ENCODE peak calls at places on chromosomes 3 and 15, in four cellular contexts. R, J, X and L are unnamed samples.
A peak's percentile ranks its signal among the peaks of the same experiment; 100 is the strongest.

GRCh38 chr15:22952826-22953579 is 27.2 kb downstream of the CYFIP1 start:
- DNase-seq in R (no peak), J (no peak), X (peak; percentile 59), L (no peak)

GRCh38 chr3:42746455-42747450 is 26.3 kb downstream of the CCDC13 start:
- DNase-seq in R (no peak), J (peak; percentile 57), X (no peak), L (no peak)

GRCh38 chr15:71629761-71630499 is 180.4 kb upstream of the NR2E3 start:
- DNase-seq in R (no peak), J (no peak), X (no peak), L (no peak)

GRCh38 chr3:183094711-183095110 is 4.6 kb downstream of the MCCC1 start:
- DNase-seq in R (no peak), J (peak; percentile 85), X (no peak), L (no peak)

GRCh38 chr3:194741916-194742315 is 56.2 kb downstream of the FAM43A start:
- DNase-seq in R (no peak), J (no peak), X (no peak), L (no peak)

GRCh38 chr3:39383913-39384664 is 919 bp downstream of the SLC25A38 start:
- DNase-seq in R (no peak), J (peak; percentile 98), X (peak; percentile 99), L (peak; percentile 98)

GRCh38 chr15:40468850-40469249 is 1.9 kb upstream of the CHST14 start:
- DNase-seq in R (no peak), J (no peak), X (no peak), L (no peak)

GRCh38 chr3:156218353-156218744 is 98.0 kb downstream of the KCNAB1 start:
- DNase-seq in R (no peak), J (no peak), X (no peak), L (no peak)

GRCh38 chr3:194395201-194395600 is 3.9 kb downstream of the GP5 start:
- DNase-seq in R (no peak), J (no peak), X (no peak), L (peak; percentile 49)

GRCh38 chr15:34927726-34928125 is 41.8 kb downstream of the AQR start:
- DNase-seq in R (no peak), J (no peak), X (no peak), L (no peak)

GRCh38 chr3:144564011-144564410 is 592.4 kb downstream of the DIPK2A start:
- DNase-seq in R (no peak), J (no peak), X (no peak), L (no peak)

GRCh38 chr15:95457520-95457919 is 873.0 kb upstream of the NR2F2 start:
- DNase-seq in R (no peak), J (no peak), X (no peak), L (no peak)

GRCh38 chr15:41153733-41154132 is 37.7 kb upstream of the INO80 start:
- DNase-seq in R (no peak), J (no peak), X (no peak), L (no peak)

GRCh38 chr3:134066539-134067310 is 37.0 kb upstream of the SLCO2A1 start:
- DNase-seq in R (no peak), J (peak; percentile 19), X (no peak), L (peak; percentile 16)

GRCh38 chr3:61875073-61875472 is 313.7 kb downstream of the PTPRG start:
- DNase-seq in R (no peak), J (no peak), X (no peak), L (no peak)

GRCh38 chr15:52428297-52428696 is 100.4 kb downstream of the MYO5A start:
- DNase-seq in R (no peak), J (no peak), X (no peak), L (no peak)

GRCh38 chr3:180329187-180329586 is 272.8 kb upstream of the TTC14 start:
- DNase-seq in R (no peak), J (no peak), X (no peak), L (no peak)

GRCh38 chr3:194809382-194809781 is 123.7 kb downstream of the FAM43A start:
- DNase-seq in R (no peak), J (no peak), X (no peak), L (no peak)

GRCh38 chr15:77497942-77498361 is 77.3 kb downstream of the HMG20A start:
- DNase-seq in R (no peak), J (peak; percentile 16), X (no peak), L (no peak)

GRCh38 chr3:119294402-119294888 is 262 bp downstream of the ARHGAP31 start:
- DNase-seq in R (no peak), J (peak; percentile 58), X (no peak), L (peak; percentile 64)

GRCh38 chr3:126983653-126984390 is 907 bp downstream of the PLXNA1 start:
- DNase-seq in R (no peak), J (peak; percentile 39), X (peak; percentile 77), L (no peak)

GRCh38 chr15:36479200-36479896 is 100.1 kb upstream of the CDIN1 start:
- DNase-seq in R (no peak), J (no peak), X (no peak), L (no peak)

GRCh38 chr15:84669726-84670125 is 11.7 kb upstream of the NMB start:
- DNase-seq in R (no peak), J (no peak), X (no peak), L (no peak)

GRCh38 chr3:12579919-12580318 is 23.0 kb downstream of the MKRN2 start:
- DNase-seq in R (no peak), J (peak; percentile 52), X (no peak), L (no peak)

GRCh38 chr3:86147119-86147518 is 843.8 kb downstream of the VGLL3 start:
- DNase-seq in R (no peak), J (no peak), X (peak; percentile 16), L (no peak)

GRCh38 chr3:186362988-186363387 is 954 bp upstream of the DGKG start:
- DNase-seq in R (no peak), J (no peak), X (no peak), L (no peak)

GRCh38 chr3:18987862-18988447 is 160.4 kb upstream of the KCNH8 start:
- DNase-seq in R (no peak), J (no peak), X (no peak), L (no peak)

GRCh38 chr3:8629151-8630021 is 15.2 kb downstream of the SSUH2 start:
- DNase-seq in R (no peak), J (peak; percentile 30), X (no peak), L (peak; percentile 82)

GRCh38 chr15:94387854-94388441 is 156.6 kb downstream of the MCTP2 start:
- DNase-seq in R (no peak), J (no peak), X (no peak), L (no peak)

GRCh38 chr3:40725026-40725425 is 200.3 kb downstream of the ZNF621 start:
- DNase-seq in R (no peak), J (no peak), X (no peak), L (no peak)